ENCODE peak calls at places on chromosomes 4 and X, in six cellular contexts. B, Z, D, Y, O and U are unnamed samples.

GRCh38 chr4:67770422-67770821 is 16.2 kb upstream of the GNRHR start:
- DNase-seq in D (peak; percentile 37), Z (no peak), B (no peak), O (no peak), Y (no peak), U (no peak)

GRCh38 chr4:90889171-90889570 is 762.0 kb downstream of the CCSER1 start:
- DNase-seq in O (no peak), D (no peak), B (no peak), Y (no peak), Z (no peak), U (no peak)

GRCh38 chr4:168803727-168804126 is 206.3 kb downstream of the CBR4 start:
- DNase-seq in Z (peak; percentile 82), B (no peak), O (no peak), Y (peak; percentile 35), D (peak; percentile 77), U (peak; percentile 43)

GRCh38 chr4:92477309-92477708 is 173.5 kb downstream of the GRID2 start:
- DNase-seq in D (no peak), O (no peak), Y (no peak), B (no peak), Z (no peak), U (no peak)

GRCh38 chr4:117357422-117357821 is 272.0 kb upstream of the TRAM1L1 start:
- DNase-seq in Z (no peak), O (no peak), D (peak; percentile 1), B (no peak), Y (no peak), U (no peak)

GRCh38 chrX:7132335-7133035 is 15.0 kb upstream of the STS start:
- DNase-seq in D (peak; percentile 71), Z (peak; percentile 86), B (no peak), Y (peak; percentile 82), O (no peak), U (peak; percentile 56)

GRCh38 chr4:33482773-33483172 is 2761.5 kb downstream of the ARAP2 start:
- DNase-seq in Z (no peak), D (no peak), B (no peak), O (no peak), Y (no peak), U (no peak)

GRCh38 chr4:48341776-48342558 is 638 bp downstream of the SLAIN2 start:
- DNase-seq in D (peak; percentile 75), Y (peak; percentile 75), B (peak; percentile 43), Z (no peak), O (peak; percentile 60), U (peak; percentile 75)

GRCh38 chrX:8586953-8587352 is 122.3 kb downstream of the VCX3B start:
- DNase-seq in O (no peak), B (no peak), Z (no peak), D (no peak), Y (no peak), U (no peak)

GRCh38 chr4:48017108-48017527 is 546 bp downstream of the NIPAL1 start:
- DNase-seq in B (no peak), Y (peak; percentile 75), Z (peak; percentile 83), O (no peak), D (peak; percentile 73), U (peak; percentile 72)

GRCh38 chrX:150635952-150636351 is 57.2 kb upstream of the MTMR1 start:
- DNase-seq in D (no peak), O (no peak), Z (peak; percentile 41), B (no peak), Y (peak; percentile 30), U (no peak)

GRCh38 chr4:118417325-118417724 is 64.5 kb upstream of the PRSS12 start:
- DNase-seq in Z (no peak), O (no peak), D (no peak), B (no peak), Y (peak; percentile 75), U (no peak)

GRCh38 chr4:130336585-130337217 is 1240.7 kb downstream of the C4orf33 start:
- DNase-seq in O (no peak), B (no peak), D (peak; percentile 47), Z (peak; percentile 34), Y (peak; percentile 41), U (no peak)

GRCh38 chrX:36071064-36071463 is 151.5 kb downstream of the CFAP47 start:
- DNase-seq in D (no peak), Y (no peak), B (no peak), Z (no peak), O (no peak), U (no peak)

GRCh38 chrX:39956803-39957394 is 140.9 kb downstream of the BCOR start:
- DNase-seq in B (no peak), Y (no peak), D (no peak), O (no peak), Z (no peak), U (no peak)

GRCh38 chr4:1598641-1599481 is 85.3 kb downstream of the FAM53A start:
- DNase-seq in Y (no peak), Z (no peak), O (no peak), B (no peak), D (no peak), U (peak; percentile 55)

GRCh38 chrX:17567821-17568220 is 169.5 kb upstream of the SCML1 start:
- DNase-seq in O (no peak), Z (no peak), D (no peak), Y (no peak), B (no peak), U (no peak)

GRCh38 chr4:36863601-36864000 is 380.9 kb upstream of the NWD2 start:
- DNase-seq in D (no peak), B (no peak), Z (no peak), Y (no peak), O (no peak), U (no peak)

GRCh38 chrX:105302246-105302645 is 81.8 kb upstream of the TEX13A start:
- DNase-seq in Y (no peak), Z (no peak), B (no peak), D (no peak), O (no peak), U (no peak)

GRCh38 chr4:90597927-90598326 is 470.7 kb downstream of the CCSER1 start:
- DNase-seq in Y (no peak), D (no peak), Z (no peak), O (no peak), B (no peak), U (no peak)

GRCh38 chrX:107713205-107714195 is 62.1 kb downstream of the TSC22D3 start:
- DNase-seq in Y (peak; percentile 28), D (no peak), B (no peak), O (no peak), Z (no peak), U (no peak)

GRCh38 chr4:62709618-62710252 is 1509.6 kb downstream of the ADGRL3 start:
- DNase-seq in B (no peak), Y (peak; percentile 80), O (no peak), D (peak; percentile 67), Z (peak; percentile 24), U (no peak)

GRCh38 chr4:70703695-70704332 is 15.5 kb downstream of the UTP3 start:
- DNase-seq in Y (peak; percentile 77), B (no peak), D (peak; percentile 41), Z (peak; percentile 21), O (no peak), U (no peak)

GRCh38 chr4:139184129-139184528 is 7.1 kb upstream of the ELF2 start:
- DNase-seq in Y (peak; percentile 39), D (no peak), B (no peak), O (no peak), Z (no peak), U (no peak)

DNA sequence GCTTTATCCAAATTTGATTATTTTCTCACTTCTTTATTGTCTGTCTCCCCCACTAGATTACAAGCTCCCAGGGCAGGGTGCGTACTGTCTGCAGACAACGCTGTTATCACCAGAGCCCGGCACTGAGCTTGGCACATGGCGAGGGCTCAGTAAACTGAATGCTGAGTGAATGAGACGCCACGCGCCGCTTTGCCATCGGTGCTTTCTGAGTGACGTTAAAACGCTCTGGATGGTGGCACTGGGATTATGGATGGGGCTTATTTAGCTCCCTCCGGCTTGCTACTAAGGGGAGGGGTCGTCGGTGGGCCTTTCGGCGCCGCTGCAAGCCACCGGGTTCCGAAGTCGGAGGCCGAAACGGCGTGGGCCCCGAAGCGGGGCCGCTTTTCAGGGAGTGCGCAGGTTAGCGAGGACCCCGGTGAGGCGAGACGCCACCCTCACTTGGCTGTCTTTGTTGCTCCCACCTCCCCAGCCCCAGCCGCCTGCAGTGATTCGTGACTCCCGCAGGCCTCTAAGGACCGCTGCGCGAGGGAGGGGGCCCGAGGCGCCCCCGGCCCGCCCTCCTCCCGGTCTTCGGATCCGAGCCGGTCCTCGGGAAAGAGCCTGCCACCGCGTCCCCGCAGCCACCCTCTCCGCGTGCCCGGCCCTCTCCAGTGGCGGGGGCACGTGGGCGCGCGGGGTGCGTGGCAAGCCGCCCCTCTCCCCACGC is 566 bp upstream of the FHL1 start:
- DNase-seq in O (no peak), Y (peak; percentile 31), Z (no peak), D (peak; percentile 33), B (no peak), U (peak; percentile 70)
- H3K27me3 ChIP-seq in O (no peaks in the 10 kb centered on the region), Y (peaks cover 7% of the 10 kb centered on the region), Z (no peaks in the 10 kb centered on the region), D (peaks cover 23% of the 10 kb centered on the region), B (no peaks in the 10 kb centered on the region), U (peaks cover 24% of the 10 kb centered on the region)

GRCh38 chr4:41013746-41014145 is 200.6 kb downstream of the APBB2 start:
- DNase-seq in O (no peak), D (peak; percentile 53), Y (no peak), Z (no peak), B (no peak), U (no peak)
- H3K4me3 ChIP-seq in O (no peak overlapping the region), D (no peak overlapping the region), Y (no peak overlapping the region), Z (no peak overlapping the region), B (no peak overlapping the region), U (no peak overlapping the region)

DNA sequence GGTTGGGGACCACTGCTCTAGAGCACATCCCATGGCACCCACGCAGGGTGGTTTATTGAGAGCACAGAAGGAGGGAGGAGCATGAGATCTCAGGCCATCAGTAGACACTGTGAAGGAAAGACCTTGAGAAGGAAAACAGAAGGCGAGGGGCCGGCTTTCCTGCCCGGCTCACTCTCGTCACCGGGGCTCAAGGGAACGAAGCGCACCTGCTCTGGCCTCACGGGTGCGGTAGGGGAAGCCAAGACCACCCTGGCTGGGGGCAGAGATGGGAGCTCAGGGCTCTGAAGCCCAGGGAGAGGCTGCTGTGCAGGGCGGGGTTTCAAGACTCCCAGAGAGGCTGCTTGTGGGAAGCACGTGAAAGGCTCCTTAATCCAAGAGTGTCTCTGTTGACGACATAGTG is 105.9 kb downstream of the TNIP2 start:
- DNase-seq in O (peak; percentile 13), B (no peak), D (no peak), Z (no peak), Y (no peak), U (no peak)
- H3K36me3 ChIP-seq in O (peaks cover 47% of the 10 kb centered on the region), B (peaks cover 26% of the 10 kb centered on the region), D (peaks cover 14% of the 10 kb centered on the region), Z (peaks cover 46% of the 10 kb centered on the region), Y (peaks cover 57% of the 10 kb centered on the region), U (peaks cover 23% of the 10 kb centered on the region)

DNA sequence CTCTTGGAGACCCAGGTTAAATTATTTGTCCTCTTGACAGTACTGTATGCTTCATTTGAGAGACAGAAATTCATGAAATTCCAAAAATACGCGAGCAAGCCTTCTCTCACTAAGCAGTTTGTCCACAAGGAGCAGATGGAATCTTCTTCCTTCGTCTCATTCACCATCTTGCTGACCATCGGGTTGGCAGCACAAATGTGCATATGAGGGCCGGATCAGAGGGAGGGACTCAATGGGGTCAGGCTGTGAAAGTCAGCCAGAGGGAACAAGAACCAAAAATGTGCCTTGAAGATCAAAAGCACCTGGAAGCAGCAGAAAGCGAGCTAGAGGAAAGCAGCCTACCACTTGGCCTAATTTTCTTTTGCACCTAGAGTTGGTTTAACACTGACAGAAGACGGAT is 16.4 kb downstream of the NHSL2 start:
- DNase-seq in Y (no peak), Z (no peak), B (no peak), D (no peak), O (no peak), U (no peak)
- H3K27me3 ChIP-seq in Y (peaks cover 5% of the 10 kb centered on the region), Z (no peaks in the 10 kb centered on the region), B (no peaks in the 10 kb centered on the region), D (no peaks in the 10 kb centered on the region), O (no peaks in the 10 kb centered on the region), U (no peaks in the 10 kb centered on the region)